ENCODE peak calls at places on chromosomes 16 and 17, in five cellular contexts. J is adipocyte, A is MG63, N is IMR-90, P is Peyer's patch. O is an unnamed sample.

GRCh38 chr17:2138318-2138717 is 83.4 kb downstream of the HIC1 start:
- DNase-seq in J (peak; percentile 31), A (no peak), N (no peak), P (no peak), O (peak; percentile 51)

GRCh38 chr16:57645691-57646387 is 17.4 kb downstream of the ADGRG1 start:
- DNase-seq in J (peak; percentile 15), A (peak; percentile 89), N (peak; percentile 52), P (no peak), O (no peak)

GRCh38 chr16:5820472-5820871 is 722.9 kb upstream of the EEF2KMT start:
- DNase-seq in J (no peak), A (no peak), N (no peak), P (no peak), O (no peak)

GRCh38 chr16:49562228-49562627 is 188.6 kb downstream of the C16orf78 start:
- DNase-seq in J (no peak), A (no peak), N (no peak), P (no peak), O (no peak)

GRCh38 chr16:26594666-26595065 is 472.1 kb upstream of the C16orf82 start:
- DNase-seq in J (no peak), A (no peak), N (no peak), P (no peak), O (no peak)

GRCh38 chr17:76998839-76999238 is 130.6 kb downstream of the MGAT5B start:
- DNase-seq in J (no peak), A (no peak), N (no peak), P (no peak), O (no peak)

GRCh38 chr16:70565053-70565452 is 41.4 kb downstream of the SF3B3 start:
- DNase-seq in J (no peak), A (no peak), N (no peak), P (no peak), O (no peak)

GRCh38 chr17:41340496-41340895 is 10.1 kb downstream of the KRT33A start:
- DNase-seq in J (no peak), A (no peak), N (no peak), P (no peak), O (no peak)

GRCh38 chr17:70622382-70623260 is 453.3 kb downstream of the KCNJ2 start:
- DNase-seq in J (peak; percentile 19), A (peak; percentile 51), N (peak; percentile 18), P (peak; percentile 46), O (peak; percentile 51)

GRCh38 chr16:27625050-27625697 is 75.2 kb downstream of the KATNIP start:
- DNase-seq in J (peak; percentile 11), A (no peak), N (peak; percentile 26), P (peak; percentile 74), O (no peak)

GRCh38 chr17:62859146-62859545 is 51.0 kb upstream of the MARCHF10 start:
- DNase-seq in J (peak; percentile 36), A (peak; percentile 30), N (peak; percentile 21), P (no peak), O (no peak)

GRCh38 chr17:31050948-31051347 is 43.8 kb upstream of the NF1 start:
- DNase-seq in J (no peak), A (no peak), N (no peak), P (no peak), O (no peak)

GRCh38 chr16:2520784-2521577 is 810 bp downstream of the AMDHD2 start:
- DNase-seq in J (peak; percentile 34), A (no peak), N (no peak), P (no peak), O (peak; percentile 68)

DNA sequence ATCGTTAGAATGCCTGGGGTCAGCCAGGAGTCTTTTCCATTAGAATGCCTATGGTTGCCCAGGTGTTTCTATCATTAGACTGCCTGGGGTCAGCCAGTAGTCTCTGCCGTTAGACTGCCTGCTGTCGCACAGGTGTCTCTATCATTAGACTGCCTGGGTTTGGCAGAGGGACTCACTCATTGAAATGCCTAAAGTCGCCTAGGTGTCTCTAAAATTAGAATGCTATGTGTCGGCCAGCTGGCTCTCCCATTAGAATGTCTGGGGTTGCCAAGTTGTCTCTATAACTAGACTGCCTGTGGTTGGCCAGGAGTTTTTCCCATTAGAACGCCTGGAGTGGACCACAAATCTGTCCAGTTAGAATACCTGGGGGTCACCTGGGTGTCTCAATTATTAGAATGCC is 2266.5 kb downstream of the TP53TG3F start:
- DNase-seq in J (no peak), A (no peak), N (no peak), P (no peak), O (no peak)
- H3K9me3 ChIP-seq in J (peaks cover 13% of the 10 kb centered on the region), A (no peaks in the 10 kb centered on the region), N (peaks cover 6% of the 10 kb centered on the region), P (no peaks in the 10 kb centered on the region), O (peaks cover 17% of the 10 kb centered on the region)

GRCh38 chr17:72517413-72518237 is 396.8 kb downstream of the SOX9 start:
- DNase-seq in J (no peak), A (no peak), N (no peak), P (no peak), O (no peak)

GRCh38 chr17:72514888-72515287 is 394.1 kb downstream of the SOX9 start:
- DNase-seq in J (peak; percentile 31), A (peak; percentile 89), N (peak; percentile 86), P (no peak), O (no peak)

GRCh38 chr17:72516772-72517399 is 396.1 kb downstream of the SOX9 start:
- DNase-seq in J (no peak), A (no peak), N (no peak), P (no peak), O (no peak)

GRCh38 chr17:72514321-72514861 is 393.6 kb downstream of the SOX9 start:
- DNase-seq in J (no peak), A (no peak), N (no peak), P (no peak), O (no peak)

DNA sequence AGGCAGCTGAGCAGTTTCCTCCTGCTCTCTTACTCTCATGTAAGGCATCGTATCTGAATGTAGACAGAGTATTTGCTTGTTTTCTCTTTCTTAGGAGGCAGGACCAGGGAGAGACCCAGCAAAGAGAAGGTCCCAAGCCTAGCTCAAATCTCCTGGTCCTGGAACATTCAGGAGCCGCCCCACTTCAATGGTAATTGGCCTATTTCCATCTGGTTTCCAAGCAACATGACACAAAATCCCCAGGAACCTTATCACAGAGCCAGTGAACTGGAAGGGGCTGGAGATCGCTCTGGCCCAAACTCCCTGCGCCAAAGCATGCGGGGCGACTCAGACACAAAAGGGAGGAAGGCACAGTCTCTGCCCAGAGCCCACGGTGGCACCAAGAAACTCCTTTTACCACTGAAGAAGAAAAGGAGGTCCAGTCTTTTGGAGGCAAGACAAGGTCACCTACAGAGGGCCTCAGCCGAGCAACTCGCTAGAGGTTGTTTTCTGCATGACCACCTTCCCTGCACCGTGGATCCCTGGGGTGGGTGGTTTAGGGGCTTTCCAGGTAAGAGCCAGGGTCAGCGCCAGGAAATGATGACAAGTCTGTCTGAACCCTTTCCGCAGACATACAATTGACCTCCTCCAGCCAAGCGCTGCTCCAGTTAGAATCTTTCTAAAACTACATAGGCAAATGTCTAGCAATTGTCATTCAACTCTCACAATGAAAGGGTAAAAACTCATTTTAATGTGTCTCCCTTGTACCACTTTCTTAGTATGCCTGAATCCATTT is 394.7 kb downstream of the SOX9 start:
- DNase-seq in J (no peak), A (peak; percentile 55), N (peak; percentile 65), P (no peak), O (no peak)
- H3K4me3 ChIP-seq in J (peak overlapping the region; percentile 26), A (no peak overlapping the region), N (no peak overlapping the region), P (no peak overlapping the region), O (no peak overlapping the region)

DNA sequence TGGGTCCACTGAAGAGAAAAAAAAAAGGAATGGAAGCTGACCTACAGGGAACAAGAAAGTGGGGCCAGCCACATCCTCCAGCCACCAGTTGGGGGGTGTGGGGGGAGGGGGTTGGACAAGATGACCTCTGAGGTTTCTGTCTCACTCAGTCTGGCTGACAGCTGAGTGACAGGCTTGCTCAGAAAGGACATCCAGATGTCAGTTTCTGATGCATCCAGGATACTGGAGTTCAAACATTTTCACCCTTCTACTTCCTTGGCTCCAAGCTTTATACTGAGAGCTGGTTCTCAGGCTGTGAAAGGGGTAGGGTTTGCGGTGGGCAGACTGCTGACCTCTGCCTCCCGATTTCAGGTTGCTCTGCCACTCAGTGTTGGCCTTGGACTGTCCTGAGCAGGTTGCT is 2178.3 kb downstream of the TP53TG3F start:
- DNase-seq in J (no peak), A (no peak), N (no peak), P (no peak), O (no peak)
- H3K9me3 ChIP-seq in J (no peaks in the 10 kb centered on the region), A (no peaks in the 10 kb centered on the region), N (peaks cover 24% of the 10 kb centered on the region), P (no peaks in the 10 kb centered on the region), O (no peaks in the 10 kb centered on the region)

GRCh38 chr16:85394511-85395206 is 218.5 kb upstream of the GSE1 start:
- DNase-seq in J (no peak), A (no peak), N (no peak), P (no peak), O (peak; percentile 35)
- H3K4me3 ChIP-seq in J (no peak overlapping the region), A (no peak overlapping the region), N (no peak overlapping the region), P (no peak overlapping the region), O (no peak overlapping the region)

DNA sequence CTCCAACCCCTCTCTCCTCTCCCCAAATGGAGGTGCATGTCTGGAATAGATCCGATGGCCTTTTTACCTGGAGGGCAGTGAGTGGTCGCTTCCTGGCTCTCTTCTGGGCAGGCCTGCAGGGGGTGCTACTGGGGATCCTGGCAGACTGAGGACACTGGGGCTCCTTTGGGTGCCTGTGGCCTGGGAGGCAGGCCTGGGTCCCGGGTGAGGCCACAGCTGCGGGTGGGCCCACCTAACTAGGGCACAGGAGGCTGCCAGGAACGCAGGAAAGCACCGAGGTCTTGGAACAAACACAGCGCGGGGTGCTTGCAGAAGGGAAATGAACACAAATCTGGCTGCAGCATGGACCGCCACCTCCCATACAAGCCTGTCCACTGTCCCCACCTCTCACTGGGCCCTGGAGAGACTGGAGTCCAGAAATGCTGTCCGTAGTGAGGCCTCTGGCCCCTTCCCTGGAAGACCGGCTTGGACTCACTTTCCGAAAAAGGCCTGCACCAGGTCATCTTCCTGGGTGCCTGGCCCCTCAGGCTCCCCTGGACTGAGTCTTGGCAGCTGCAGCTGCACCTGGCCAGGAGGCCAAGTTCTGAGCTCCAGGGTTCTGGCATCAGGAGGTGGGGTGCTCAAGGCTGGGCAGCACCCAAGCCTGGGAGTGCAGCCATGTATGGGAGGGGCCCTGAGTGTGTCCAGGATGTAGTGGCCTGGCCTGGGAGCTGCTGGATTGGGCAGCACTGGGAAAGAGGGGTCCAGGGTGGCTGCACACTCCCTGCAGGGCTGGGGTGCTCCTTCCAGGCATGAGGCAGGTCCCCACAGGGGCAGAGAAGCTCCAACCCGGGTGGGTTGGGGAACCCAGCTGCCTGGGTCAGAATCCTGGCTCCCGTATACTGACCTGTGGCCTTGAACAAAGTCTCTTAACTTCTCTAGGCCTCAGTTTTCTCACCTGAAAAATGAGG is 195.1 kb downstream of the IRF8 start:
- DNase-seq in J (no peak), A (no peak), N (no peak), P (peak; percentile 37), O (no peak)
- H3K9me3 ChIP-seq in J (peaks cover 19% of the 10 kb centered on the region), A (no peaks in the 10 kb centered on the region), N (no peaks in the 10 kb centered on the region), P (no peaks in the 10 kb centered on the region), O (no peaks in the 10 kb centered on the region)

GRCh38 chr16:31501226-31501965 is 6.8 kb downstream of the RUSF1 start:
- DNase-seq in J (peak; percentile 24), A (no peak), N (no peak), P (no peak), O (no peak)
- H3K4me3 ChIP-seq in J (no peak overlapping the region), A (no peak overlapping the region), N (no peak overlapping the region), P (no peak overlapping the region), O (no peak overlapping the region)